ENCODE peak calls at places on chromosomes 3 and 15, in five cellular contexts. T is fibroblast of lung, U is mammary epithelial cell, H is PC-3, R is HepG2. D is an unnamed sample. For H3K9me3 and H3K4me1, the result is how much of the 10 kb centered on the place peaks cover.

GRCh38 chr15:83380682-83381081 is 66.5 kb upstream of the SH3GL3 start:
- DNase-seq in U (peak), R (peak), H (peak), T (peak), D (peak)

GRCh38 chr15:45903283-45903682 is 268.5 kb downstream of the SQOR start:
- DNase-seq in R (no peak), T (no peak), U (no peak), H (no peak), D (no peak)

GRCh38 chr15:72992733-72993321 is 59.4 kb upstream of the NEO1 start:
- DNase-seq in H (no peak), R (no peak), T (no peak), U (no peak), D (no peak)

GRCh38 chr15:29514931-29515330 is 245.3 kb upstream of the NSMCE3 start:
- DNase-seq in U (no peak), H (no peak), R (no peak), T (no peak), D (no peak)

GRCh38 chr3:127135241-127136023 is 57.5 kb upstream of the PRR23E start:
- DNase-seq in T (no peak), H (no peak), R (no peak), U (no peak), D (no peak)

GRCh38 chr15:77620960-77621647 is 11.6 kb downstream of the LINGO1 start:
- DNase-seq in R (no peak), U (no peak), H (no peak), T (no peak), D (no peak)

GRCh38 chr15:23857028-23857641 is 170.0 kb upstream of the NDN start:
- DNase-seq in T (peak), H (peak), U (no peak), R (peak), D (no peak)

GRCh38 chr3:110519066-110519465 is 552.5 kb upstream of the NECTIN3 start:
- DNase-seq in T (no peak), U (no peak), H (no peak), R (no peak), D (no peak)

GRCh38 chr3:188695251-188695650 is 476.5 kb upstream of the TPRG1 start:
- DNase-seq in U (no peak), T (no peak), R (no peak), H (peak), D (no peak)

GRCh38 chr15:39586387-39587171 is 5.7 kb downstream of the THBS1 start:
- DNase-seq in U (peak), T (peak), R (no peak), H (peak), D (no peak)

GRCh38 chr15:65211157-65211982 is at the start of gene CILP:
- DNase-seq in T (peak), R (no peak), H (no peak), U (no peak), D (peak)

GRCh38 chr3:133529809-133530208 is 43.7 kb upstream of the CDV3 start:
- DNase-seq in T (no peak), H (no peak), R (no peak), U (no peak), D (no peak)

GRCh38 chr3:141076821-141077571 is 25.8 kb downstream of the SPSB4 start:
- DNase-seq in R (no peak), T (peak), U (no peak), H (no peak), D (no peak)

GRCh38 chr3:10195692-10196091 is 31.0 kb downstream of the IRAK2 start:
- DNase-seq in H (no peak), R (no peak), T (no peak), U (no peak), D (no peak)

GRCh38 chr3:187223799-187224198 is 26.5 kb downstream of the RTP1 start:
- DNase-seq in T (no peak), H (peak), R (no peak), U (peak), D (peak)

GRCh38 chr3:165837058-165837525 is at the start of gene BCHE:
- DNase-seq in H (peak), R (no peak), T (peak), U (no peak), D (no peak)

GRCh38 chr3:150410311-150411105 is 2.4 kb downstream of the TSC22D2 start:
- DNase-seq in U (peak), T (no peak), R (no peak), H (peak), D (peak)

GRCh38 chr3:20683912-20684311 is 497.9 kb upstream of the SGO1 start:
- DNase-seq in T (peak), H (no peak), R (no peak), U (no peak), D (no peak)

GRCh38 chr3:31077021-31077601 is 182.7 kb upstream of the GADL1 start:
- DNase-seq in U (peak), R (peak), H (peak), T (peak), D (peak)

GRCh38 chr3:127085576-127085975 is 102.7 kb downstream of the PLXNA1 start:
- DNase-seq in U (no peak), R (no peak), T (no peak), H (no peak), D (no peak)

GRCh38 chr15:75049392-75049791 is 26.0 kb downstream of the PPCDC start:
- DNase-seq in R (no peak), T (peak), U (no peak), H (no peak), D (no peak)

GRCh38 chr3:54859204-54859603 is 68.7 kb downstream of the LRTM1 start:
- DNase-seq in T (no peak), H (peak), U (peak), R (no peak), D (peak)

GRCh38 chr3:184282941-184283340 is 7.1 kb downstream of the ECE2 start:
- DNase-seq in H (no peak), T (no peak), R (no peak), U (no peak), D (no peak)

GRCh38 chr15:97143847-97144711 is 813.6 kb downstream of the NR2F2 start:
- DNase-seq in U (no peak), T (no peak), H (no peak), R (no peak), D (no peak)

GRCh38 chr3:18297131-18297530 is 128.0 kb downstream of the SATB1 start:
- DNase-seq in T (no peak), H (no peak), U (no peak), R (no peak), D (no peak)

GRCh38 chr15:73982251-73982962 is 9.7 kb downstream of the STOML1 start:
- DNase-seq in T (peak), R (no peak), H (peak), U (peak), D (peak)

GRCh38 chr3:37301980-37302379 is 127.6 kb upstream of the LRRFIP2 start:
- DNase-seq in U (no peak), R (no peak), T (no peak), H (no peak), D (no peak)

GRCh38 chr3:156685198-156685597 is 10.8 kb downstream of the TIPARP start:
- DNase-seq in H (no peak), U (peak), R (no peak), T (no peak), D (no peak)

GRCh38 chr3:33658971-33659848 is 58.8 kb downstream of the CLASP2 start:
- DNase-seq in U (peak), R (peak), T (peak), H (no peak), D (no peak)

GRCh38 chr3:149936812-149937230 is 33.9 kb downstream of the PFN2 start:
- DNase-seq in H (peak), U (peak), R (peak), T (peak), D (no peak)

GRCh38 chr15:65323071-65323511 is 18.6 kb downstream of the RNU5B-1 start:
- DNase-seq in T (peak), U (no peak), H (no peak), R (no peak), D (peak)

GRCh38 chr3:158768361-158768787 is 33.5 kb upstream of the MFSD1 start:
- DNase-seq in H (peak), R (peak), U (peak), T (peak), D (peak)

GRCh38 chr3:195914648-195915473 is 6.5 kb upstream of the TNK2 start:
- DNase-seq in U (peak), R (peak), T (peak), H (peak), D (peak)

GRCh38 chr3:27535809-27536392 is 51.7 kb upstream of the SLC4A7 start:
- DNase-seq in T (no peak), U (peak), H (peak), R (no peak), D (peak)

GRCh38 chr3:196168808-196169391 is 42.3 kb downstream of the ZDHHC19 start:
- DNase-seq in T (no peak), U (no peak), H (no peak), R (no peak), D (no peak)

GRCh38 chr15:22911306-22911705 is 68.9 kb downstream of the CYFIP1 start:
- DNase-seq in T (no peak), R (no peak), U (no peak), H (no peak), D (no peak)

DNA sequence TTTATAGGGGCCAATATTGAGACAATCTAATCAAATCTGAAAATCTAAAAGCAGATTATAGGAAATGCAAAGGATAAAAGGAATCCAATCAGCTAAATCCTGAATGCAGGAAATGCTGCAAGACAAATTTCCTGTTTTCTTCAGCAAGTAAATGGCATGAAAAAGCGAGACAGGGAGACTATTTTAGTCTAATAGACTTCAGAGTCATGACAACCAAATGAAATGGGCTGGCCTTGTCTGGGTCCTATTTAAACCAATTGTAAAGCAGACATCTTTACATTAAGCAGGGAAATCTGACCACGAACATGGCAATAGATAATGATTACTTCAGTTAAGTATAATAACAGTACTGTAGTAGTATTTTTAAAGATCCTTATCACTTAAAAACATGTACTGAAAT is 2.1 kb downstream of the DBR1 start:
- DNase-seq in U (no peak), R (no peak), H (no peak), T (no peak), D (no peak)
- H3K9me3 ChIP-seq in U (under half), R (under half), H (under half), T (under half), D (under half)

DNA sequence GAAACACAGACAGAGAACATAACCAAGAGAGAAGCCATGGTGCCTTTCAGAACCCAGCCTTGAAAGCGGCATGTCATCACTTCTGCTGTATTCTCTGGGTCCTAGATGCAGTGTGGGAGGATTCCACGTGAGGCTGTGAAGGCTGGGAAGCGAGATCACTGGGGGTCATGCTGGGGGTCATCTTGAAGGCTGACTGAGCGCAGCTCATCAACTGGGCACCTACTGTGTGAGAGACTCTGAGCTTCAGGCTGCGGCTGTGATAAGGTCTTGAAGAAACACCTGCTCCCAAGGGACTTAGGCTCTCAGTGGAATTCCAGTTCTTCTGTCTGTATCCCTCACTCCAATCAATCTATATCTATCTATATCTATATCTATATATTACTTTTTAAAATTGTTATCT is 91.8 kb upstream of the KLF13 start:
- DNase-seq in U (no peak), T (no peak), R (no peak), H (no peak), D (no peak)
- TF ChIP-seq EZH2 in U (no peak), T (no peak), R (no peak), H (no peak), D (no peak)

GRCh38 chr3:50327943-50328691 is at the start of gene TUSC2:
- DNase-seq in H (peak), U (peak), R (peak), T (peak), D (peak)

GRCh38 chr3:50324351-50325144 is 2.0 kb upstream of the HYAL2 start:
- DNase-seq in U (peak), H (peak), T (peak), R (peak), D (peak)

GRCh38 chr3:50327129-50327528 is 894 bp downstream of the TUSC2 start:
- DNase-seq in U (no peak), H (no peak), T (no peak), R (no peak), D (no peak)

GRCh38 chr3:50325497-50326181 is 2.4 kb downstream of the TUSC2 start:
- DNase-seq in U (no peak), H (no peak), R (no peak), T (no peak), D (no peak)

GRCh38 chr3:50326182-50326541 is 1.9 kb downstream of the TUSC2 start:
- DNase-seq in T (no peak), R (no peak), H (no peak), U (no peak), D (no peak)
- H3K4me1 ChIP-seq in T (under half), R (half or more), H (under half), U (under half), D (under half)

DNA sequence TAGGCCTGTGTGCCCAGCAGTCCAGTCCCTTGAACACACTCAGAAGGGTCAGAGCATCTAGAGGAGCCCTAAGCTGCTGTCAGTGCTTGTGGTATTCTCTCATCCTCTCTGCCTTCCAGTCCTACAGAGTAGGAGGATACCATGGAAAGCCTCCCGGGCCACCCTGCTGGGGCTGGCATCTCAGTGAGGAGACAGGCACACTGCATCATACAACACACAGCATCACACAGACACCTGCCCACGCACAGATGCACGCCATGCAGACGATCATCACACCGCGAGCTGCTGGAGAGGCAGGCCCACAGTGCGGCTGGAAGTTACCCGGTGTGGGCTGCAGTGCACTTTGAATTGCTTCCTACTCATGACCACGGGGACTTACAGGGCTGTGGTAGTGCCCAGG is 15.2 kb downstream of the GABRA5 start:
- DNase-seq in R (no peak), H (no peak), U (no peak), T (no peak), D (no peak)
- H3K9me3 ChIP-seq in R (under half), H (under half), U (under half), T (under half), D (under half)

DNA sequence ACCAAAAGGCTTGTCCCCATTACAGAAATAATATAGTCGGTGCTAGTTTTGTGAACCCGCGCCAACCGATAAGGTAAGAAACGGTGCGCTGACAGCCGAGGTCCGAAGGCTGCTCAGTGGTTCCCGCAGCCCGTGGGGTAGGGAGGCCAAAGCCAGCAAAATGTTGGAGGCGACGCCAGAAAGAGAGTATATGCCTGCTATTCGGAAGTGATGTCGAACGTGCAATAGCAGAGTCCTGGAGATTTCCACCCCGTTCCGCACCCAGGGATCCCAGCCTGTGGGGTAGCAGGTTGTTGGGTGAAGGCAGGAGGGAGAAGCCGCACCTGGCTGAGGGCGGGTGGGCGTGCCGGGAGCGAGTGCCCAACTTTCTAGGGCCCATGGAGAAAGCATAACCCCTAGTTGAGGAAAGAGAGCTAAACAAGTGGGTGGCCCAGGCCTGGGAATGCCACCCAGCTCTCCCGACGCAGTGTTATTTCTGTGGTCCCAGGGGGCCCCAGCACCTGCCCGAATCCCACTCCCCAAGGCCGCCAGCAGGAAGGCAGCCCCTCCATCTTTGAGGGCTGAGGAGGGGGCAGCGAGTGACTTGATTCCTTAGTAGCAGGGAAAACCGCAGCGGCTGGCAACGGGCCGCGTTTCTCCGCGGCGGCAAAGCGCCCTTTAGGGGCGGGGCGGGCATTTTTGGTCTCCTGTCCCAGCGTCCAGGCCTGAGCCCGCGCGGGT is 7.9 kb upstream of the SOX2 start:
- DNase-seq in R (no peak), T (no peak), H (no peak), U (no peak), D (no peak)
- TF ChIP-seq EZH2 in R (peak), T (peak), H (peak), U (peak), D (no peak)

GRCh38 chr15:40598126-40598525 is 4.1 kb downstream of the KNL1 start:
- DNase-seq in T (no peak), U (peak), H (peak), R (no peak), D (no peak)

GRCh38 chr15:40595219-40595618 is 1.2 kb downstream of the KNL1 start:
- DNase-seq in T (no peak), H (no peak), U (peak), R (no peak), D (no peak)

GRCh38 chr15:40595773-40596172 is 1.7 kb downstream of the KNL1 start:
- DNase-seq in R (no peak), T (no peak), U (peak), H (peak), D (no peak)

GRCh38 chr15:40598672-40599071 is 4.6 kb downstream of the KNL1 start:
- DNase-seq in H (no peak), T (no peak), U (no peak), R (no peak), D (no peak)

GRCh38 chr15:40597024-40597423 is 3.0 kb downstream of the KNL1 start:
- DNase-seq in R (no peak), U (no peak), T (no peak), H (no peak), D (no peak)
- H3K4me1 ChIP-seq in R (under half), U (under half), T (under half), H (under half), D (under half)

GRCh38 chr15:101228313-101228712 is 23.5 kb downstream of the CHSY1 start:
- DNase-seq in T (no peak), H (no peak), U (no peak), R (no peak), D (no peak)
- H3K9me3 ChIP-seq in T (under half), H (under half), U (under half), R (under half), D (under half)

D was measured in PC-9.